ENCODE peak calls at places on chromosomes 12 and 14, in six cellular contexts. One of them, this sample, is unnamed.

GRCh38 chr12:113401066-113402000 is 2.4 kb downstream of the SDS start:
- DNase-seq in SK-N-SH: no peak
- DNase-seq in A673: no peak
- DNase-seq in left ventricle myocardium inferior: no peak
- DNase-seq in tibial nerve: no peak
- DNase-seq in heart right ventricle: no peak
- DNase-seq in this sample: no peak

GRCh38 chr14:38662781-38663180 is 406.9 kb upstream of the CLEC14A start:
- DNase-seq in SK-N-SH: no peak
- DNase-seq in A673: no peak
- DNase-seq in left ventricle myocardium inferior: no peak
- DNase-seq in tibial nerve: no peak
- DNase-seq in heart right ventricle: no peak
- DNase-seq in this sample: no peak

GRCh38 chr12:76764856-76765255 is 941 bp downstream of the ZDHHC17 start:
- DNase-seq in SK-N-SH: peak; percentile 7
- DNase-seq in A673: peak; percentile 10
- DNase-seq in left ventricle myocardium inferior: no peak
- DNase-seq in tibial nerve: peak; percentile 18
- DNase-seq in heart right ventricle: no peak
- DNase-seq in this sample: no peak

GRCh38 chr12:108858399-108859074 is 1.2 kb upstream of the SSH1 start:
- DNase-seq in SK-N-SH: no peak
- DNase-seq in A673: peak; percentile 70
- DNase-seq in left ventricle myocardium inferior: no peak
- DNase-seq in tibial nerve: peak; percentile 21
- DNase-seq in heart right ventricle: no peak
- DNase-seq in this sample: no peak

GRCh38 chr12:45509621-45510020 is 219.9 kb upstream of the ARID2 start:
- DNase-seq in SK-N-SH: no peak
- DNase-seq in A673: no peak
- DNase-seq in left ventricle myocardium inferior: no peak
- DNase-seq in tibial nerve: no peak
- DNase-seq in heart right ventricle: no peak
- DNase-seq in this sample: no peak

GRCh38 chr12:68036642-68037041 is 47.4 kb downstream of the IFNG-AS1 start:
- DNase-seq in SK-N-SH: no peak
- DNase-seq in A673: no peak
- DNase-seq in left ventricle myocardium inferior: no peak
- DNase-seq in tibial nerve: no peak
- DNase-seq in heart right ventricle: no peak
- DNase-seq in this sample: no peak

GRCh38 chr12:45743247-45743646 is 13.7 kb downstream of the ARID2 start:
- DNase-seq in SK-N-SH: no peak
- DNase-seq in A673: no peak
- DNase-seq in left ventricle myocardium inferior: no peak
- DNase-seq in tibial nerve: no peak
- DNase-seq in heart right ventricle: no peak
- DNase-seq in this sample: no peak

GRCh38 chr12:23169012-23170003 is 544.3 kb downstream of the ETNK1 start:
- DNase-seq in SK-N-SH: peak; percentile 5
- DNase-seq in A673: no peak
- DNase-seq in left ventricle myocardium inferior: no peak
- DNase-seq in tibial nerve: no peak
- DNase-seq in heart right ventricle: no peak
- DNase-seq in this sample: no peak

GRCh38 chr12:83042441-83043215 is 355.9 kb downstream of the TMTC2 start:
- DNase-seq in SK-N-SH: no peak
- DNase-seq in A673: peak; percentile 47
- DNase-seq in left ventricle myocardium inferior: no peak
- DNase-seq in tibial nerve: no peak
- DNase-seq in heart right ventricle: no peak
- DNase-seq in this sample: no peak

GRCh38 chr12:9077576-9078031 is 38.1 kb downstream of the A2M start:
- DNase-seq in SK-N-SH: no peak
- DNase-seq in A673: no peak
- DNase-seq in left ventricle myocardium inferior: no peak
- DNase-seq in tibial nerve: no peak
- DNase-seq in heart right ventricle: no peak
- DNase-seq in this sample: no peak

GRCh38 chr12:9081667-9082243 is 34.0 kb downstream of the A2M start:
- DNase-seq in SK-N-SH: no peak
- DNase-seq in A673: no peak
- DNase-seq in left ventricle myocardium inferior: no peak
- DNase-seq in tibial nerve: no peak
- DNase-seq in heart right ventricle: no peak
- DNase-seq in this sample: no peak

GRCh38 chr12:9079883-9080673 is 35.6 kb downstream of the A2M start:
- DNase-seq in SK-N-SH: no peak
- DNase-seq in A673: no peak
- DNase-seq in left ventricle myocardium inferior: no peak
- DNase-seq in tibial nerve: no peak
- DNase-seq in heart right ventricle: no peak
- DNase-seq in this sample: no peak

GRCh38 chr12:9076733-9077575 is 38.8 kb downstream of the A2M start:
- DNase-seq in SK-N-SH: no peak
- DNase-seq in A673: no peak
- DNase-seq in left ventricle myocardium inferior: no peak
- DNase-seq in tibial nerve: no peak
- DNase-seq in heart right ventricle: no peak
- DNase-seq in this sample: no peak

DNA sequence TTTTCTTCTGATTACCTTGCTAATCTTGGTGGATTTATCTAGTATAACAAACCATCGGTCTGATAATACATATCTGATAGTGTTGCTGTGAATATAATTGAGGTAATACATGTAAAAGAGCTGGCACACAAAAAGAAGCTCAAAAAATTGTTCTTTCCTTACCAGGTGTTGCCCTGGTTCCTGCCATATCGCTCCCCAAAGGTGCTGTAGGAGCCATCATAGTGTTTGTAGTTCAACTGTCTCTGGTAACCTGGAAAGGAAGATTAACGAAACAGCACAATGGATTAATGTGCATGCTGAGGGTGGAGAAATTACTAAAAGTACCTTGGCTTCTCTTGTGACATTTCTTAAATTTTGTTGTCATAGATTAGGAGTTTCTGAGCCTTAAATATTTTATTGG is 36.6 kb downstream of the A2M start:
- DNase-seq in SK-N-SH: no peak
- DNase-seq in A673: no peak
- DNase-seq in left ventricle myocardium inferior: no peak
- DNase-seq in tibial nerve: no peak
- DNase-seq in heart right ventricle: no peak
- DNase-seq in this sample: no peak
- H3K36me3 ChIP-seq in SK-N-SH: no peaks in the 10 kb centered on the region
- H3K36me3 ChIP-seq in A673: no peaks in the 10 kb centered on the region
- H3K36me3 ChIP-seq in left ventricle myocardium inferior: peaks cover 94% of the 10 kb centered on the region
- H3K36me3 ChIP-seq in tibial nerve: peaks cover 96% of the 10 kb centered on the region
- H3K36me3 ChIP-seq in heart right ventricle: peaks cover 100% of the 10 kb centered on the region
- H3K36me3 ChIP-seq in this sample: no peaks in the 10 kb centered on the region

GRCh38 chr12:65946821-65947220 is 122.5 kb downstream of the HMGA2 start:
- DNase-seq in SK-N-SH: no peak
- DNase-seq in A673: no peak
- DNase-seq in left ventricle myocardium inferior: no peak
- DNase-seq in tibial nerve: no peak
- DNase-seq in heart right ventricle: no peak
- DNase-seq in this sample: no peak

GRCh38 chr12:65949986-65950385 is 125.7 kb downstream of the HMGA2 start:
- DNase-seq in SK-N-SH: no peak
- DNase-seq in A673: no peak
- DNase-seq in left ventricle myocardium inferior: no peak
- DNase-seq in tibial nerve: no peak
- DNase-seq in heart right ventricle: no peak
- DNase-seq in this sample: no peak

GRCh38 chr12:65946419-65946818 is 122.1 kb downstream of the HMGA2 start:
- DNase-seq in SK-N-SH: no peak
- DNase-seq in A673: no peak
- DNase-seq in left ventricle myocardium inferior: no peak
- DNase-seq in tibial nerve: no peak
- DNase-seq in heart right ventricle: no peak
- DNase-seq in this sample: no peak

GRCh38 chr12:65949009-65949623 is 124.8 kb downstream of the HMGA2 start:
- DNase-seq in SK-N-SH: no peak
- DNase-seq in A673: no peak
- DNase-seq in left ventricle myocardium inferior: no peak
- DNase-seq in tibial nerve: no peak
- DNase-seq in heart right ventricle: no peak
- DNase-seq in this sample: no peak

DNA sequence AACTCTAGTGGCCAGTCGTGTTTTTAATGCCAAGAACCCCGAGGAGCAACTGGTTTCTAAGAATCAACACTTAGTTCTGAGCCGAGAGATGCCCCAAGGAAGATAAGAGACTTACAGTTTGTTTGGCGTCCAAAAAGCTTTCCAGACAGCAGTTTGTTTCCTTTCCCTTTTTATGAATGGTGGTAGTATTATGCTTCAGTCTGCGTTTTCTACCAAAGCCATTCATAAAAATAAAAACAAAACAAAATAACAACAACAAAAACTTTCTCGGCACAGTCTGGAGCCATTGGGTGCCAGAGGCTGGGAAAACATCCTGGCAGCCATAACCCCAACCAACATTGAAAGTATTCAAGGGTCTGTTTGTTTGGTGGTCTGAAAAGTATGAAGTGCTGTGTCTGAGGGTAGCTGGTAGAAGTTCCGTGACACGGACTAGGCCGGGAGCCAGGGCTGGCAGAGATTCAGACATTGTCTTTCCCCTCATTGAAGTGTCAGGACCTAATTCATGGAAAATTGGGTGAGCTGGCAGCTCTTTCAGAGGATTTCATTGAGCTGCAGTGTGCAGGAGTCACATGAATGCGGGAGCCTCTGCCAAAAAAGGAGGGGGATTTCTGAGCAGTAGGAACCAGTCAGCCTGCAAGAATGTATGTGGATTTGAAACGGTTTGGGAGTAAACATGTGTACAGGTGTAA is 124.2 kb downstream of the HMGA2 start:
- DNase-seq in SK-N-SH: no peak
- DNase-seq in A673: peak; percentile 93
- DNase-seq in left ventricle myocardium inferior: peak; percentile 57
- DNase-seq in tibial nerve: peak; percentile 62
- DNase-seq in heart right ventricle: peak; percentile 67
- DNase-seq in this sample: no peak
- H3K4me1 ChIP-seq in SK-N-SH: peaks cover 79% of the 10 kb centered on the region
- H3K4me1 ChIP-seq in A673: peaks cover 62% of the 10 kb centered on the region
- H3K4me1 ChIP-seq in left ventricle myocardium inferior: peaks cover 16% of the 10 kb centered on the region
- H3K4me1 ChIP-seq in tibial nerve: peaks cover 12% of the 10 kb centered on the region
- H3K4me1 ChIP-seq in heart right ventricle: peaks cover 14% of the 10 kb centered on the region
- H3K4me1 ChIP-seq in this sample: no peaks in the 10 kb centered on the region

DNA sequence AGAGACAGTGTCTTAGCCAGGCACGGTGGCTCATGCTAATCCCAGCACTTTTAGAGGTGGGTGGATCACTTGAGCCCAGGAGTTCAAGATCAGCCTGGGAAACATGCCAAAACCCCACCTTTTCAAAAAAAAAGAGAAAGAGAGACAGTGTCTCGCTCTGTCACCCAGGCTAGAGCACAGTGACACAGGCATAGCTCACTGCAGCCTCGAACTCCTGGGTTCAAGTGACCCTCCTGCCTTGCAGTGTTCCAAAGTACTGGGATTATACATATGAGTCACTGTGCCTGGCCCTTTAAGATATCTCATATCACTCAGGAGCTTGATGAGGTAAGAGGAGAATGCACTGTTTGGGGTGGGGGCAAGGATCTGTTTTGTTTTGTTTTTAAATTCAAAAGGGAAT is 48.1 kb upstream of the LTBP2 start:
- DNase-seq in SK-N-SH: no peak
- DNase-seq in A673: no peak
- DNase-seq in left ventricle myocardium inferior: no peak
- DNase-seq in tibial nerve: no peak
- DNase-seq in heart right ventricle: no peak
- DNase-seq in this sample: no peak
- H3K36me3 ChIP-seq in SK-N-SH: peaks cover 50% of the 10 kb centered on the region
- H3K36me3 ChIP-seq in A673: peaks cover 27% of the 10 kb centered on the region
- H3K36me3 ChIP-seq in left ventricle myocardium inferior: peaks cover 54% of the 10 kb centered on the region
- H3K36me3 ChIP-seq in tibial nerve: peaks cover 50% of the 10 kb centered on the region
- H3K36me3 ChIP-seq in heart right ventricle: peaks cover 77% of the 10 kb centered on the region
- H3K36me3 ChIP-seq in this sample: peaks cover 20% of the 10 kb centered on the region

GRCh38 chr14:103288076-103288766 is 45.8 kb upstream of the EIF5 start:
- DNase-seq in SK-N-SH: peak; percentile 71
- DNase-seq in A673: no peak
- DNase-seq in left ventricle myocardium inferior: no peak
- DNase-seq in tibial nerve: no peak
- DNase-seq in heart right ventricle: no peak
- DNase-seq in this sample: no peak

GRCh38 chr14:103284574-103285467 is 49.2 kb upstream of the EIF5 start:
- DNase-seq in SK-N-SH: no peak
- DNase-seq in A673: no peak
- DNase-seq in left ventricle myocardium inferior: no peak
- DNase-seq in tibial nerve: no peak
- DNase-seq in heart right ventricle: no peak
- DNase-seq in this sample: no peak

GRCh38 chr14:103283916-103284315 is 50.1 kb upstream of the EIF5 start:
- DNase-seq in SK-N-SH: no peak
- DNase-seq in A673: no peak
- DNase-seq in left ventricle myocardium inferior: no peak
- DNase-seq in tibial nerve: no peak
- DNase-seq in heart right ventricle: no peak
- DNase-seq in this sample: no peak

GRCh38 chr14:103286968-103287850 is 46.8 kb upstream of the EIF5 start:
- DNase-seq in SK-N-SH: no peak
- DNase-seq in A673: no peak
- DNase-seq in left ventricle myocardium inferior: no peak
- DNase-seq in tibial nerve: no peak
- DNase-seq in heart right ventricle: no peak
- DNase-seq in this sample: no peak

GRCh38 chr14:103286460-103286859 is 47.6 kb upstream of the EIF5 start:
- DNase-seq in SK-N-SH: no peak
- DNase-seq in A673: no peak
- DNase-seq in left ventricle myocardium inferior: no peak
- DNase-seq in tibial nerve: no peak
- DNase-seq in heart right ventricle: no peak
- DNase-seq in this sample: no peak
- H3K4me1 ChIP-seq in SK-N-SH: no peaks in the 10 kb centered on the region
- H3K4me1 ChIP-seq in A673: no peaks in the 10 kb centered on the region
- H3K4me1 ChIP-seq in left ventricle myocardium inferior: no peaks in the 10 kb centered on the region
- H3K4me1 ChIP-seq in tibial nerve: no peaks in the 10 kb centered on the region
- H3K4me1 ChIP-seq in heart right ventricle: no peaks in the 10 kb centered on the region
- H3K4me1 ChIP-seq in this sample: no peaks in the 10 kb centered on the region

DNA sequence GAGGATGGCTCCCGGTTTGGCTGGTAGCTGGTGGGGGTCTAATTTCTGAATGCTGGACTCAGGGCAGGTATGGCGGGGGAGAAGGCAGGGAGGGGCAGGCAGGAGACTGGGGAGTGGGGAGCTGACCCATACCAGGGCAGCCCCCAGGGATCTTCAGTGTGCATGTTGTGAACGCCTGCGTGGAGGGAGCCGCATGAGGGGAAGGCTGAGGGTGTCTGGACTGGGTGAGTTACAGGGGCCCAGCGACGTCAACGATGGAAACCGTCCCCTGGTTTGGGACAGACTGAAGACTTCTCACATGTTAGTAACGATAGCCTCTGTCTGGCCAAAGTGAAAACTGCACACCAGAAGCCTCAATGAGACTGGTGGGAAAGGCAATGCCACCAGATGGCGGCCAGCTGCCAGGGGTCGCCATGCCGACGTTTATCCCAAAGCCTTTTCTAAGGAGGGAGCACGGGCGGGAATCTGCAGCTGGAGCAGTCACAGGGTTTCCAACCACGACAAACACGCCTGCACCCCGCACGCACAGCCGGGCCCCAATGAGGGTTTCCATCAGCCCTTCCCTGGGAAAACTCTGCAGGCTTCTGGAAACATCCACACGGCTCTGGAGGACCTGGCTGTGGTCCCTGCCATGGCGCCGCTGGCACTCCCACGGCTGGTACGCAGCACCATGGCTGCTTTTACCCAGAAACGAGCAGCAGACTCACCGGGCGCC is 14.0 kb downstream of the PGAM5 start:
- DNase-seq in SK-N-SH: no peak
- DNase-seq in A673: no peak
- DNase-seq in left ventricle myocardium inferior: no peak
- DNase-seq in tibial nerve: no peak
- DNase-seq in heart right ventricle: no peak
- DNase-seq in this sample: no peak
- H3K36me3 ChIP-seq in SK-N-SH: peaks cover 62% of the 10 kb centered on the region
- H3K36me3 ChIP-seq in A673: peaks cover 82% of the 10 kb centered on the region
- H3K36me3 ChIP-seq in left ventricle myocardium inferior: peaks cover 84% of the 10 kb centered on the region
- H3K36me3 ChIP-seq in tibial nerve: peaks cover 99% of the 10 kb centered on the region
- H3K36me3 ChIP-seq in heart right ventricle: peaks cover 97% of the 10 kb centered on the region
- H3K36me3 ChIP-seq in this sample: peaks cover 40% of the 10 kb centered on the region

This sample was measured in CD8-positive, alpha-beta T cell.